ENCODE peak calls at places on chromosomes 11 and 22, in ten cellular contexts. K is anterior cingulate cortex; D is amniotic stem cell; P is activated CD8-positive, alpha-beta memory T cell treated with anti-CD3 and anti-CD28 coated beads for 48 hours; B is lung microvascular endothelial cell; S is HFFc6; Z is substantia nigra; Y is fibroblast of the conjunctiva; A is T1000; U is tibial artery. J is an unnamed sample.

GRCh38 chr11:69537126-69537525 is 55.7 kb downstream of the LINC01488 start:
- DNase-seq in K (no peak), D (no peak), P (no peak), B (no peak), S (no peak), Z (no peak), Y (no peak), A (no peak), U (no peak), J (no peak)

GRCh38 chr11:91794146-91794545 is 430.5 kb upstream of the FAT3 start:
- DNase-seq in K (no peak), D (no peak), P (no peak), B (no peak), S (no peak), Z (no peak), Y (no peak), A (no peak), U (no peak), J (no peak)

GRCh38 chr11:107655607-107656006 is 56.2 kb downstream of the SLN start:
- DNase-seq in K (no peak), D (no peak), P (no peak), B (no peak), S (no peak), Z (no peak), Y (no peak), A (no peak), U (no peak), J (no peak)

GRCh38 chr11:79083346-79083745 is 357.5 kb downstream of the TENM4 start:
- DNase-seq in K (no peak), D (no peak), P (no peak), B (no peak), S (no peak), Z (no peak), Y (no peak), A (no peak), U (no peak), J (no peak)

GRCh38 chr22:48890693-48891554 is 936.7 kb downstream of the BRD1 start:
- DNase-seq in K (no peak), D (no peak), P (no peak), B (no peak), S (no peak), Z (no peak), Y (no peak), A (no peak), U (no peak), J (no peak)

GRCh38 chr22:42270512-42271190 is at the start of gene TCF20:
- DNase-seq in K (peak), D (peak), P (peak), B (peak), S (peak), Z (peak), Y (no peak), A (peak), U (peak), J (no peak)

GRCh38 chr22:20509344-20510047 is 2.1 kb downstream of the MED15 start:
- DNase-seq in K (peak), D (peak), P (no peak), B (peak), S (peak), Z (peak), Y (peak), A (peak), U (peak), J (peak)

GRCh38 chr11:39772525-39773137 is 1686.8 kb downstream of the LRRC4C start:
- DNase-seq in K (no peak), D (no peak), P (no peak), B (no peak), S (no peak), Z (no peak), Y (no peak), A (no peak), U (no peak), J (no peak)

GRCh38 chr22:28230682-28231081 is 311.6 kb upstream of the PITPNB start:
- DNase-seq in K (no peak), D (no peak), P (no peak), B (no peak), S (no peak), Z (no peak), Y (no peak), A (no peak), U (no peak), J (no peak)

GRCh38 chr22:38455530-38456271 is 702 bp upstream of the KCNJ4 start:
- DNase-seq in K (peak), D (no peak), P (no peak), B (peak), S (no peak), Z (peak), Y (no peak), A (no peak), U (no peak), J (no peak)

GRCh38 chr11:111469200-111469599 is 43.0 kb downstream of the BTG4 start:
- DNase-seq in K (no peak), D (peak), P (no peak), B (no peak), S (no peak), Z (no peak), Y (no peak), A (peak), U (no peak), J (no peak)

GRCh38 chr22:22883090-22883727 is 4.4 kb upstream of the IGLL5 start:
- DNase-seq in K (no peak), D (no peak), P (no peak), B (no peak), S (no peak), Z (no peak), Y (no peak), A (no peak), U (peak), J (no peak)

GRCh38 chr11:123111465-123111864 is 49.5 kb upstream of the HSPA8 start:
- DNase-seq in K (no peak), D (no peak), P (no peak), B (peak), S (peak), Z (no peak), Y (no peak), A (no peak), U (no peak), J (no peak)

GRCh38 chr11:26842458-26842841 is 120.6 kb upstream of the SLC5A12 start:
- DNase-seq in K (no peak), D (no peak), P (no peak), B (no peak), S (no peak), Z (no peak), Y (peak), A (no peak), U (no peak), J (no peak)

GRCh38 chr22:43861529-43861928 is 784 bp downstream of the SULT4A1 start:
- DNase-seq in K (peak), D (no peak), P (no peak), B (no peak), S (no peak), Z (no peak), Y (no peak), A (no peak), U (no peak), J (no peak)

GRCh38 chr11:95680169-95680929 is 109.2 kb downstream of the FAM76B start:
- DNase-seq in K (no peak), D (peak), P (no peak), B (peak), S (no peak), Z (no peak), Y (peak), A (no peak), U (no peak), J (no peak)

GRCh38 chr22:22681221-22681739 is 36.9 kb downstream of the GGTLC2 start:
- DNase-seq in K (no peak), D (no peak), P (no peak), B (no peak), S (no peak), Z (no peak), Y (no peak), A (no peak), U (no peak), J (no peak)

GRCh38 chr11:11579012-11579755 is 42.6 kb downstream of the GALNT18 start:
- DNase-seq in K (peak), D (no peak), P (no peak), B (no peak), S (no peak), Z (peak), Y (no peak), A (no peak), U (no peak), J (no peak)

GRCh38 chr11:85475637-85476517 is 151.3 kb downstream of the DLG2 start:
- DNase-seq in K (no peak), D (no peak), P (no peak), B (no peak), S (no peak), Z (no peak), Y (no peak), A (no peak), U (no peak), J (no peak)

GRCh38 chr11:96055706-96056387 is 131.9 kb upstream of the MTMR2 start:
- DNase-seq in K (no peak), D (no peak), P (no peak), B (no peak), S (peak), Z (no peak), Y (peak), A (no peak), U (no peak), J (no peak)

GRCh38 chr11:107998761-107999160 is 9.9 kb upstream of the CUL5 start:
- DNase-seq in K (no peak), D (no peak), P (no peak), B (no peak), S (no peak), Z (no peak), Y (no peak), A (no peak), U (no peak), J (no peak)

GRCh38 chr11:12539570-12539969 is 134.7 kb upstream of the TEAD1 start:
- DNase-seq in K (no peak), D (peak), P (no peak), B (peak), S (peak), Z (no peak), Y (peak), A (no peak), U (peak), J (no peak)

GRCh38 chr11:80899381-80899780 is 1458.6 kb upstream of the TENM4 start:
- DNase-seq in K (no peak), D (no peak), P (no peak), B (peak), S (no peak), Z (no peak), Y (peak), A (no peak), U (no peak), J (no peak)

GRCh38 chr22:44365196-44365802 is 52.5 kb upstream of the SHISAL1 start:
- DNase-seq in K (no peak), D (no peak), P (no peak), B (no peak), S (no peak), Z (no peak), Y (no peak), A (no peak), U (no peak), J (no peak)

GRCh38 chr11:77067776-77068460 is 1.1 kb downstream of the CAPN5 start:
- DNase-seq in K (no peak), D (no peak), P (no peak), B (no peak), S (no peak), Z (no peak), Y (no peak), A (no peak), U (peak), J (no peak)

GRCh38 chr11:849951-850776 is 7.5 kb downstream of the TSPAN4 start:
- DNase-seq in K (no peak), D (no peak), P (no peak), B (no peak), S (no peak), Z (no peak), Y (no peak), A (no peak), U (no peak), J (no peak)

GRCh38 chr11:32902089-32902665 is 9.6 kb downstream of the QSER1 start:
- DNase-seq in K (no peak), D (no peak), P (no peak), B (no peak), S (no peak), Z (no peak), Y (no peak), A (no peak), U (no peak), J (no peak)